ENCODE peak calls at places on chromosomes 13 and 19, in ten cellular contexts. I, Q, D, R, L, F, O, M, C and E are unnamed samples.

GRCh38 chr13:23510544-23510916 is 59.7 kb upstream of the TNFRSF19 start:
- DNase-seq in L (no peak), O (no peak), M (no peak), Q (peak; percentile 81), R (no peak), D (no peak), C (no peak), F (no peak), I (peak; percentile 74), E (no peak)

GRCh38 chr13:89584058-89584457 is 1763.4 kb upstream of the MIR17HG start:
- DNase-seq in Q (no peak), R (no peak), L (no peak), O (no peak), C (peak; percentile 48), I (no peak), D (no peak), M (no peak), F (no peak), E (no peak)

GRCh38 chr13:52845334-52845761 is 3.1 kb downstream of the PCDH8 start:
- DNase-seq in M (no peak), I (no peak), L (peak; percentile 27), D (no peak), Q (no peak), C (no peak), O (no peak), R (no peak), F (no peak), E (peak; percentile 56)

GRCh38 chr13:47039106-47039505 is 142.3 kb upstream of the HTR2A start:
- DNase-seq in F (no peak), Q (peak; percentile 88), R (no peak), L (no peak), D (no peak), O (no peak), I (peak; percentile 83), C (peak; percentile 89), M (no peak), E (no peak)

GRCh38 chr13:19663416-19663979 is 30.0 kb downstream of the MPHOSPH8 start:
- DNase-seq in R (no peak), M (no peak), D (no peak), F (no peak), I (no peak), Q (no peak), O (no peak), L (no peak), C (no peak), E (no peak)

GRCh38 chr13:103471896-103472295 is 405.7 kb upstream of the SLC10A2 start:
- DNase-seq in L (no peak), C (no peak), Q (no peak), D (no peak), M (no peak), O (no peak), R (no peak), F (no peak), I (no peak), E (peak; percentile 5)

GRCh38 chr19:42191855-42192254 is 25.6 kb downstream of the DEDD2 start:
- DNase-seq in M (no peak), I (peak; percentile 98), O (no peak), C (peak; percentile 60), D (no peak), R (no peak), Q (peak; percentile 85), L (no peak), F (no peak), E (no peak)

GRCh38 chr19:50328257-50329145 is 676 bp downstream of the KCNC3 start:
- DNase-seq in Q (peak; percentile 55), D (no peak), I (no peak), F (peak; percentile 45), M (no peak), R (peak; percentile 75), C (no peak), O (no peak), L (peak; percentile 60), E (peak; percentile 55)

GRCh38 chr19:58519355-58520256 is at the start of gene ZBTB45:
- DNase-seq in M (peak; percentile 92), R (peak; percentile 98), D (peak; percentile 96), Q (peak; percentile 98), I (peak; percentile 88), C (peak; percentile 94), L (peak; percentile 94), O (peak; percentile 70), F (peak; percentile 93), E (peak; percentile 95)

GRCh38 chr13:32408296-32408998 is 19.5 kb downstream of the N4BP2L1 start:
- DNase-seq in Q (no peak), M (no peak), D (no peak), I (no peak), O (no peak), L (no peak), C (no peak), R (no peak), F (no peak), E (no peak)

GRCh38 chr19:48819366-48819816 is 8.6 kb upstream of the BCAT2 start:
- DNase-seq in D (peak; percentile 90), O (peak; percentile 64), L (peak; percentile 89), M (peak; percentile 90), Q (peak; percentile 92), R (no peak), C (peak; percentile 57), F (peak; percentile 96), I (peak; percentile 85), E (no peak)

DNA sequence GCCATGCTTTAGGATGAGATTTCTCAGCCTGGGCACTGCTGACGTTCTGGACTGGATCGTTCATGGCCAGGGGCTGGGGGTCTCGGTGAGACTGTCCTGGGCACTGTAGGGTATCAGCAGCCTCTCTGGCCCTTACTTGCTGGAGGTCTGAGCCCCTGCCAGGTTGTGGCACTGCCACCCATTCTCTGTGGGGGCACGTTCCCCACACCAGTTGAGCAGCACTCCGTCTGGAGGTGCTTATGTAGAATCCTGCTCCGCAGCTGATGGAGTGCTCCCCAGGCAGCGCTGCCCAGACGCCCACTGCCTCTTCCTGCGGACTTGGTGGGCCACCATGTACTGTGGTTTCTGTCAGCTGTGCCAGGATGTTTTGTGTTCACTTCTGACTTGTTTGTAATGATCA is 41.2 kb upstream of the TEX29 start:
- DNase-seq in L (no peak), I (no peak), Q (no peak), M (no peak), O (no peak), C (no peak), D (no peak), F (no peak), R (no peak), E (no peak)
- H3K36me3 ChIP-seq in L (peaks cover 13% of the 10 kb centered on the region), I (peaks cover 13% of the 10 kb centered on the region), Q (peaks cover 41% of the 10 kb centered on the region), M (peaks cover 6% of the 10 kb centered on the region), O (peaks cover 49% of the 10 kb centered on the region), C (peaks cover 35% of the 10 kb centered on the region), D (peaks cover 2% of the 10 kb centered on the region), F (peaks cover 20% of the 10 kb centered on the region), R (peaks cover 32% of the 10 kb centered on the region), E (peaks cover 11% of the 10 kb centered on the region)

DNA sequence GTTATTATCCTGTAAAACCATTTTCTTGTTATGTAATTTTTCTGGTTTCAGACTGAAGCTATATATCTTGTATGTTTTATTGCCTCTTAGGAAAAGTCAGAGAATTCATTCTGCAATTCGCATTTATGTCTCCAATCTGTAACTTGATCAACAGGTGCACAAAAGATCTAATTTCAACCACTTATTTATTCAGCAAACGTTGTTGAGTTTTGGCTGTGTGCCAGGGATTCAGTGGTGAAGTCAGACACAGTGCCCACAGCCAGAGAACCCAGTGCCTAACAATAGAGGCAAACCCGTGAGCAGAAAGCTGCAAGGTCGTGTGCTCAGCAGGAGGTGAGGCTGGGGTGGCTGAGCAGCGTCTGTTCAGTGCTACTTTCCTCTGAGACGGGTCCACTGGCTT is 119.5 kb upstream of the MCF2L start:
- DNase-seq in D (peak; percentile 24), I (peak; percentile 5), M (no peak), Q (no peak), C (peak; percentile 14), L (no peak), O (no peak), F (no peak), R (no peak), E (no peak)
- H3K36me3 ChIP-seq in D (no peaks in the 10 kb centered on the region), I (no peaks in the 10 kb centered on the region), M (no peaks in the 10 kb centered on the region), Q (no peaks in the 10 kb centered on the region), C (no peaks in the 10 kb centered on the region), L (no peaks in the 10 kb centered on the region), O (peaks cover 10% of the 10 kb centered on the region), F (peaks cover 7% of the 10 kb centered on the region), R (peaks cover 16% of the 10 kb centered on the region), E (no peaks in the 10 kb centered on the region)

GRCh38 chr13:44974056-44974798 is 15.0 kb downstream of the NUFIP1 start:
- DNase-seq in L (no peak), M (no peak), Q (peak; percentile 46), F (no peak), C (peak; percentile 74), I (peak; percentile 38), D (peak; percentile 70), R (peak; percentile 9), O (no peak), E (no peak)
- H3K36me3 ChIP-seq in L (no peaks in the 10 kb centered on the region), M (no peaks in the 10 kb centered on the region), Q (peaks cover 10% of the 10 kb centered on the region), F (peaks cover 8% of the 10 kb centered on the region), C (peaks cover 29% of the 10 kb centered on the region), I (peaks cover 2% of the 10 kb centered on the region), D (no peaks in the 10 kb centered on the region), R (no peaks in the 10 kb centered on the region), O (peaks cover 10% of the 10 kb centered on the region), E (peaks cover 7% of the 10 kb centered on the region)

GRCh38 chr19:47494211-47494547 is 10.2 kb upstream of the KPTN start:
- DNase-seq in I (no peak), L (no peak), C (no peak), R (no peak), Q (no peak), D (no peak), F (no peak), M (no peak), O (no peak), E (no peak)
- H3K36me3 ChIP-seq in I (peaks cover 29% of the 10 kb centered on the region), L (no peaks in the 10 kb centered on the region), C (no peaks in the 10 kb centered on the region), R (peaks cover 52% of the 10 kb centered on the region), Q (no peaks in the 10 kb centered on the region), D (peaks cover 2% of the 10 kb centered on the region), F (peaks cover 24% of the 10 kb centered on the region), M (no peaks in the 10 kb centered on the region), O (peaks cover 50% of the 10 kb centered on the region), E (no peaks in the 10 kb centered on the region)

DNA sequence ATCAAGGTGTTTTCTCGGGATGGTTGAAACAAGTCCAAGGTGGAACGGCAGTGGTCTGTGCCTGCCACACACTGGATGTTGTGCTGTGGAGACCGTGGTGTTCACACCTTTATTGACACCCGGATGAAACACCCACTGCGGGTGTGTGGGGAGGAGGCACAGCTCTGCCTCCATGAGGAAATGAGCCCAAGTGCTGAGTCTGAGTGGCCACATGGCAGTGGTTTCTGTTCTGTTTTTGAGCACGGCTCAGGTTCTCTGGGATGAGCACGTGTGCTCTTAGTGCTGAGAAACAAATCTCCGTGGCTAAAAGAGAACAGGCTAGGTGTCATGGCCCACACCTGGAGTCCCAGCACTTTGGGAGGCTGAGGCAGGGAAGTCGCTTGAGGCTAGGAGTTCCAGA is 29.5 kb downstream of the UPF1 start:
- DNase-seq in L (no peak), F (no peak), O (no peak), M (no peak), C (no peak), D (no peak), Q (no peak), I (no peak), R (no peak), E (no peak)
- H3K36me3 ChIP-seq in L (peaks cover 26% of the 10 kb centered on the region), F (peaks cover 72% of the 10 kb centered on the region), O (peaks cover 99% of the 10 kb centered on the region), M (peaks cover 29% of the 10 kb centered on the region), C (peaks cover 23% of the 10 kb centered on the region), D (peaks cover 24% of the 10 kb centered on the region), Q (peaks cover 55% of the 10 kb centered on the region), I (peaks cover 64% of the 10 kb centered on the region), R (peaks cover 67% of the 10 kb centered on the region), E (no peaks in the 10 kb centered on the region)